ENCODE peak calls at places on chromosomes 1 and 21, in ten cellular contexts. One of them, this sample, is unnamed.

GRCh38 chr1:41698916-41699860 is 214.7 kb upstream of the EDN2 start:
- DNase-seq in AG04450: no peak
- DNase-seq in MCF 10A: peak
- DNase-seq in dorsolateral prefrontal cortex: no peak
- DNase-seq in cardiac muscle cell: no peak
- DNase-seq in sigmoid colon: no peak
- DNase-seq in CD8-positive, alpha-beta T cell: no peak
- DNase-seq in adrenal gland: no peak
- DNase-seq in ascending aorta: no peak
- DNase-seq in stomach: no peak
- DNase-seq in this sample: no peak

GRCh38 chr1:113861641-113862040 is 9.9 kb downstream of the PTPN22 start:
- DNase-seq in AG04450: no peak
- DNase-seq in MCF 10A: no peak
- DNase-seq in dorsolateral prefrontal cortex: no peak
- DNase-seq in cardiac muscle cell: no peak
- DNase-seq in sigmoid colon: no peak
- DNase-seq in CD8-positive, alpha-beta T cell: no peak
- DNase-seq in adrenal gland: no peak
- DNase-seq in ascending aorta: no peak
- DNase-seq in stomach: no peak
- DNase-seq in this sample: no peak

GRCh38 chr21:16353764-16354163 is 624.0 kb downstream of the USP25 start:
- DNase-seq in AG04450: no peak
- DNase-seq in MCF 10A: no peak
- DNase-seq in dorsolateral prefrontal cortex: no peak
- DNase-seq in cardiac muscle cell: no peak
- DNase-seq in sigmoid colon: no peak
- DNase-seq in CD8-positive, alpha-beta T cell: no peak
- DNase-seq in adrenal gland: no peak
- DNase-seq in ascending aorta: no peak
- DNase-seq in stomach: no peak
- DNase-seq in this sample: no peak

GRCh38 chr1:97143236-97143882 is 421.8 kb downstream of the PTBP2 start:
- DNase-seq in AG04450: no peak
- DNase-seq in MCF 10A: peak
- DNase-seq in dorsolateral prefrontal cortex: no peak
- DNase-seq in cardiac muscle cell: peak
- DNase-seq in sigmoid colon: no peak
- DNase-seq in CD8-positive, alpha-beta T cell: no peak
- DNase-seq in adrenal gland: no peak
- DNase-seq in ascending aorta: no peak
- DNase-seq in stomach: no peak
- DNase-seq in this sample: no peak

GRCh38 chr1:24293392-24294227 is 25.5 kb upstream of the GRHL3 start:
- DNase-seq in AG04450: no peak
- DNase-seq in MCF 10A: no peak
- DNase-seq in dorsolateral prefrontal cortex: no peak
- DNase-seq in cardiac muscle cell: no peak
- DNase-seq in sigmoid colon: no peak
- DNase-seq in CD8-positive, alpha-beta T cell: no peak
- DNase-seq in adrenal gland: no peak
- DNase-seq in ascending aorta: no peak
- DNase-seq in stomach: no peak
- DNase-seq in this sample: no peak

GRCh38 chr1:1302006-1302430 is 5.7 kb downstream of the ACAP3 start:
- DNase-seq in AG04450: no peak
- DNase-seq in MCF 10A: no peak
- DNase-seq in dorsolateral prefrontal cortex: no peak
- DNase-seq in cardiac muscle cell: no peak
- DNase-seq in sigmoid colon: no peak
- DNase-seq in CD8-positive, alpha-beta T cell: no peak
- DNase-seq in adrenal gland: no peak
- DNase-seq in ascending aorta: no peak
- DNase-seq in stomach: no peak
- DNase-seq in this sample: no peak

GRCh38 chr1:226353698-226354525 is 44.9 kb upstream of the LIN9 start:
- DNase-seq in AG04450: no peak
- DNase-seq in MCF 10A: no peak
- DNase-seq in dorsolateral prefrontal cortex: no peak
- DNase-seq in cardiac muscle cell: no peak
- DNase-seq in sigmoid colon: no peak
- DNase-seq in CD8-positive, alpha-beta T cell: no peak
- DNase-seq in adrenal gland: no peak
- DNase-seq in ascending aorta: no peak
- DNase-seq in stomach: no peak
- DNase-seq in this sample: no peak

GRCh38 chr1:51928896-51929295 is 50.4 kb upstream of the NRDC start:
- DNase-seq in AG04450: no peak
- DNase-seq in MCF 10A: no peak
- DNase-seq in dorsolateral prefrontal cortex: no peak
- DNase-seq in cardiac muscle cell: no peak
- DNase-seq in sigmoid colon: no peak
- DNase-seq in CD8-positive, alpha-beta T cell: no peak
- DNase-seq in adrenal gland: no peak
- DNase-seq in ascending aorta: no peak
- DNase-seq in stomach: no peak
- DNase-seq in this sample: no peak

GRCh38 chr21:45994738-45995685 is 13.4 kb downstream of the COL6A1 start:
- DNase-seq in AG04450: no peak
- DNase-seq in MCF 10A: no peak
- DNase-seq in dorsolateral prefrontal cortex: peak
- DNase-seq in cardiac muscle cell: no peak
- DNase-seq in sigmoid colon: peak
- DNase-seq in CD8-positive, alpha-beta T cell: no peak
- DNase-seq in adrenal gland: peak
- DNase-seq in ascending aorta: peak
- DNase-seq in stomach: no peak
- DNase-seq in this sample: no peak

GRCh38 chr21:18499761-18500376 is 96.3 kb upstream of the TMPRSS15 start:
- DNase-seq in AG04450: no peak
- DNase-seq in MCF 10A: peak
- DNase-seq in dorsolateral prefrontal cortex: no peak
- DNase-seq in cardiac muscle cell: peak
- DNase-seq in sigmoid colon: no peak
- DNase-seq in CD8-positive, alpha-beta T cell: peak
- DNase-seq in adrenal gland: peak
- DNase-seq in ascending aorta: no peak
- DNase-seq in stomach: peak
- DNase-seq in this sample: no peak
- TF ChIP-seq CTCF in AG04450: peak
- TF ChIP-seq CTCF in MCF 10A: peak
- TF ChIP-seq CTCF in dorsolateral prefrontal cortex: peak
- TF ChIP-seq CTCF in cardiac muscle cell: peak
- TF ChIP-seq CTCF in sigmoid colon: no peak
- TF ChIP-seq CTCF in CD8-positive, alpha-beta T cell: peak
- TF ChIP-seq CTCF in adrenal gland: peak
- TF ChIP-seq CTCF in ascending aorta: peak
- TF ChIP-seq CTCF in stomach: peak
- TF ChIP-seq CTCF in this sample: peak

DNA sequence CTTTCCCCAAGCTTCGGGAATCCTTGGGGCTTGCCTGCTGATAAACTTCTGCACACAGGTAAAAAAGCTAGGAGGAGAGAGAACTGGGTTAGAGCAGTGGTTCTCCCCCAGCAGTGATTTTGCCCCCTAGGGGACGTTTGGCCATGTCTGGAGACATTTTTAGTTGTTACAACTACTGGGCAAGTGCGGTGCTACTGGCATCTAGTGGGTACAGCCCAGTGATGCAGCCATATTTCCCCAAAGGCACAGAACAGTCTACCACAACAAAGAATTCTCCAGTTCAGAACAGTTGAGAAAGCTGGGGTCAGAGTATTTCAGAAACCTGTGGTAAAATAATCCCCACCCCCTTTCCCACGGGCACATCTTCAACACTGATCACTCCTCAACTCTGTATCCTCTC is 41.3 kb downstream of the LRRC71 start:
- DNase-seq in AG04450: no peak
- DNase-seq in MCF 10A: no peak
- DNase-seq in dorsolateral prefrontal cortex: no peak
- DNase-seq in cardiac muscle cell: no peak
- DNase-seq in sigmoid colon: no peak
- DNase-seq in CD8-positive, alpha-beta T cell: peak
- DNase-seq in adrenal gland: no peak
- DNase-seq in ascending aorta: no peak
- DNase-seq in stomach: no peak
- DNase-seq in this sample: no peak
- TF ChIP-seq CTCF in AG04450: peak
- TF ChIP-seq CTCF in MCF 10A: no peak
- TF ChIP-seq CTCF in dorsolateral prefrontal cortex: no peak
- TF ChIP-seq CTCF in cardiac muscle cell: peak
- TF ChIP-seq CTCF in sigmoid colon: no peak
- TF ChIP-seq CTCF in CD8-positive, alpha-beta T cell: peak
- TF ChIP-seq CTCF in adrenal gland: no peak
- TF ChIP-seq CTCF in ascending aorta: no peak
- TF ChIP-seq CTCF in stomach: no peak
- TF ChIP-seq CTCF in this sample: no peak

GRCh38 chr1:228488818-228489674 is 1.9 kb downstream of the RNF187 start:
- DNase-seq in AG04450: no peak
- DNase-seq in MCF 10A: no peak
- DNase-seq in dorsolateral prefrontal cortex: no peak
- DNase-seq in cardiac muscle cell: no peak
- DNase-seq in sigmoid colon: no peak
- DNase-seq in CD8-positive, alpha-beta T cell: no peak
- DNase-seq in adrenal gland: no peak
- DNase-seq in ascending aorta: no peak
- DNase-seq in stomach: no peak
- DNase-seq in this sample: no peak

GRCh38 chr1:228486596-228487335 is 416 bp upstream of the RNF187 start:
- DNase-seq in AG04450: peak
- DNase-seq in MCF 10A: peak
- DNase-seq in dorsolateral prefrontal cortex: peak
- DNase-seq in cardiac muscle cell: peak
- DNase-seq in sigmoid colon: peak
- DNase-seq in CD8-positive, alpha-beta T cell: peak
- DNase-seq in adrenal gland: peak
- DNase-seq in ascending aorta: peak
- DNase-seq in stomach: peak
- DNase-seq in this sample: peak

GRCh38 chr1:228490120-228491078 is 3.2 kb downstream of the RNF187 start:
- DNase-seq in AG04450: no peak
- DNase-seq in MCF 10A: no peak
- DNase-seq in dorsolateral prefrontal cortex: no peak
- DNase-seq in cardiac muscle cell: peak
- DNase-seq in sigmoid colon: no peak
- DNase-seq in CD8-positive, alpha-beta T cell: no peak
- DNase-seq in adrenal gland: peak
- DNase-seq in ascending aorta: no peak
- DNase-seq in stomach: no peak
- DNase-seq in this sample: peak

GRCh38 chr1:228487336-228488106 is at the start of gene RNF187:
- DNase-seq in AG04450: no peak
- DNase-seq in MCF 10A: no peak
- DNase-seq in dorsolateral prefrontal cortex: peak
- DNase-seq in cardiac muscle cell: no peak
- DNase-seq in sigmoid colon: peak
- DNase-seq in CD8-positive, alpha-beta T cell: peak
- DNase-seq in adrenal gland: peak
- DNase-seq in ascending aorta: peak
- DNase-seq in stomach: peak
- DNase-seq in this sample: peak

GRCh38 chr1:228488107-228488817 is 1.1 kb downstream of the RNF187 start:
- DNase-seq in AG04450: no peak
- DNase-seq in MCF 10A: no peak
- DNase-seq in dorsolateral prefrontal cortex: no peak
- DNase-seq in cardiac muscle cell: no peak
- DNase-seq in sigmoid colon: no peak
- DNase-seq in CD8-positive, alpha-beta T cell: no peak
- DNase-seq in adrenal gland: no peak
- DNase-seq in ascending aorta: no peak
- DNase-seq in stomach: no peak
- DNase-seq in this sample: no peak
- TF ChIP-seq CTCF in AG04450: no peak
- TF ChIP-seq CTCF in MCF 10A: no peak
- TF ChIP-seq CTCF in dorsolateral prefrontal cortex: no peak
- TF ChIP-seq CTCF in cardiac muscle cell: no peak
- TF ChIP-seq CTCF in sigmoid colon: no peak
- TF ChIP-seq CTCF in CD8-positive, alpha-beta T cell: no peak
- TF ChIP-seq CTCF in adrenal gland: no peak
- TF ChIP-seq CTCF in ascending aorta: no peak
- TF ChIP-seq CTCF in stomach: no peak
- TF ChIP-seq CTCF in this sample: no peak

GRCh38 chr21:35594905-35595304 is 465.4 kb downstream of the SETD4 start:
- DNase-seq in AG04450: no peak
- DNase-seq in MCF 10A: no peak
- DNase-seq in dorsolateral prefrontal cortex: no peak
- DNase-seq in cardiac muscle cell: no peak
- DNase-seq in sigmoid colon: no peak
- DNase-seq in CD8-positive, alpha-beta T cell: no peak
- DNase-seq in adrenal gland: no peak
- DNase-seq in ascending aorta: no peak
- DNase-seq in stomach: no peak
- DNase-seq in this sample: no peak
- TF ChIP-seq CTCF in AG04450: no peak
- TF ChIP-seq CTCF in MCF 10A: no peak
- TF ChIP-seq CTCF in dorsolateral prefrontal cortex: no peak
- TF ChIP-seq CTCF in cardiac muscle cell: no peak
- TF ChIP-seq CTCF in sigmoid colon: no peak
- TF ChIP-seq CTCF in CD8-positive, alpha-beta T cell: no peak
- TF ChIP-seq CTCF in adrenal gland: no peak
- TF ChIP-seq CTCF in ascending aorta: no peak
- TF ChIP-seq CTCF in stomach: no peak
- TF ChIP-seq CTCF in this sample: no peak